ENCODE peak calls at places on chromosomes 13 and 19, in five cellular contexts. F is Panc1, Q is left ventricle myocardium inferior, W is uterus, H is pancreas. R is an unnamed sample.

GRCh38 chr13:30581582-30581981 is 36.1 kb upstream of the USPL1 start:
- DNase-seq in F (no peak), Q (no peak), W (no peak), H (no peak), R (no peak)

GRCh38 chr13:113863511-113864302 is at the start of gene GAS6:
- DNase-seq in F (no peak), Q (peak; percentile 82), W (peak; percentile 67), H (peak; percentile 85), R (no peak)

GRCh38 chr13:86946734-86947133 is 724.4 kb upstream of the SLITRK5 start:
- DNase-seq in F (no peak), Q (no peak), W (no peak), H (no peak), R (no peak)

GRCh38 chr13:36038785-36039415 is 92.3 kb downstream of the DCLK1 start:
- DNase-seq in F (no peak), Q (no peak), W (no peak), H (no peak), R (no peak)

GRCh38 chr19:37594982-37595382 is 306 bp downstream of the ZNF540 start:
- DNase-seq in F (no peak), Q (peak; percentile 66), W (peak; percentile 57), H (peak; percentile 70), R (peak; percentile 58)

GRCh38 chr13:30103161-30103858 is 204.0 kb downstream of the KATNAL1 start:
- DNase-seq in F (no peak), Q (no peak), W (no peak), H (no peak), R (no peak)

GRCh38 chr13:60267498-60268202 is 103.9 kb upstream of the DIAPH3 start:
- DNase-seq in F (no peak), Q (no peak), W (no peak), H (peak; percentile 66), R (no peak)

GRCh38 chr13:80923907-80924306 is 583.0 kb upstream of the SPRY2 start:
- DNase-seq in F (no peak), Q (no peak), W (no peak), H (no peak), R (no peak)

GRCh38 chr19:16449330-16449961 is 22.3 kb downstream of the EPS15L1 start:
- DNase-seq in F (no peak), Q (no peak), W (no peak), H (no peak), R (no peak)

GRCh38 chr13:107562222-107562621 is 653.1 kb downstream of the LIG4 start:
- DNase-seq in F (no peak), Q (no peak), W (no peak), H (no peak), R (no peak)

GRCh38 chr19:2866495-2867024 is 575 bp upstream of the ZNF556 start:
- DNase-seq in F (no peak), Q (no peak), W (no peak), H (no peak), R (no peak)

GRCh38 chr13:102825921-102826706 is 19.7 kb upstream of the ERCC5 start:
- DNase-seq in F (no peak), Q (no peak), W (no peak), H (no peak), R (peak; percentile 59)

GRCh38 chr19:1420590-1420989 is 13.2 kb downstream of the DAZAP1 start:
- DNase-seq in F (no peak), Q (no peak), W (no peak), H (no peak), R (no peak)

GRCh38 chr13:45879666-45880065 is 28.1 kb upstream of the SIAH3 start:
- DNase-seq in F (no peak), Q (peak; percentile 65), W (peak; percentile 28), H (no peak), R (no peak)

GRCh38 chr19:35116085-35116801 is 620 bp downstream of the FXYD3 start:
- DNase-seq in F (no peak), Q (no peak), W (no peak), H (no peak), R (no peak)
- H3K27ac ChIP-seq in F (no peak overlapping the region), Q (peak overlapping the region; percentile 51), W (no peak overlapping the region), H (no peak overlapping the region), R (peak overlapping the region; percentile 90)

DNA sequence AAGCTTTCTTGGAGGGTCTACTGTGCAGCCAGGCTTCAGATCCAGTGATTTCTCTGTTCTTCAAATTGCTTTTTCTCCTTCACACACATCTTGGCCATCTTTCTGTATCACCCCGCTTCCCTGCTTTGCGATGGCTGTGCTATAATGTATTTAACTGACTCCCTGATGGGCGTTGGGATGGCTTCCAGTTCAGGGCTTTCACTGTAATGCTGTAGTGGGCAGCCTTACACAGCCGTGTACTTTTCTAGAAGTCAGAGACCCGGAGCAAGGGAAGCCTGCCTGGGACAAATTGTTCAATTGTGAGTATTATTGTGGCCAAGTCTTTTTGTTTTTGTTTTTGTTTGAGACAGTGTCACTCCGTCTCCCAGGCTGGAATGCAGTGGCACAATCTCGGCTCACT is 19.4 kb upstream of the PAK4 start:
- DNase-seq in F (no peak), Q (no peak), W (no peak), H (no peak), R (no peak)
- H3K27ac ChIP-seq in F (no peak overlapping the region), Q (no peak overlapping the region), W (no peak overlapping the region), H (no peak overlapping the region), R (no peak overlapping the region)

DNA sequence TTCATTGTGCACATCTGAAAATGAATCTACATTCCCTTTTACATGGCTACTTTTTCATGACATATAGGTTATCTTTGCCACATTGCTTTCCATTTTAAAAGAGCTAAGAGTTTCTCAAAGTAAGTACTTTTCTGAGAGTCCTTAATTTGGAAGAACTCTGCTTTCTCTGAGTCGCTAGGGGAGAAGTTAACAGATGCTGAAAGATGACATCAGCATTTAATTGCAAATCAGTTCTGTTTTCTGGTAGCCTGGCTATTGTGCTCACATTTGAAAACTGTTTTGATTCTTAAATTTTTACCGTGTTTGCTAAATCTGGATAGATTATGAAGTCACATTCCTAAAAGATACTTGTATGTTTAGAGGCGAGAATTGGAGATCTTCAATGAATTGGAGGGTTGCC is 107.7 kb upstream of the C1QTNF9B start:
- DNase-seq in F (no peak), Q (no peak), W (no peak), H (no peak), R (no peak)
- H3K27ac ChIP-seq in F (no peak overlapping the region), Q (no peak overlapping the region), W (no peak overlapping the region), H (no peak overlapping the region), R (no peak overlapping the region)

GRCh38 chr19:20072936-20073335 is 4.9 kb upstream of the ZNF90 start:
- DNase-seq in F (no peak), Q (no peak), W (no peak), H (no peak), R (no peak)

GRCh38 chr19:20077791-20078463 is at the start of gene ZNF90:
- DNase-seq in F (peak; percentile 83), Q (peak; percentile 92), W (peak; percentile 98), H (peak; percentile 91), R (peak; percentile 90)

GRCh38 chr19:20079487-20079886 is 1.7 kb downstream of the ZNF90 start:
- DNase-seq in F (no peak), Q (no peak), W (no peak), H (no peak), R (no peak)

GRCh38 chr19:20078696-20079095 is 896 bp downstream of the ZNF90 start:
- DNase-seq in F (no peak), Q (peak; percentile 18), W (peak; percentile 39), H (peak; percentile 60), R (no peak)
- H3K27ac ChIP-seq in F (peak overlapping the region; percentile 49), Q (no peak overlapping the region), W (peak overlapping the region; percentile 52), H (no peak overlapping the region), R (peak overlapping the region; percentile 56)

GRCh38 chr13:51588406-51588949 is 4.2 kb downstream of the WDFY2 start:
- DNase-seq in F (no peak), Q (no peak), W (no peak), H (no peak), R (no peak)
- H3K27ac ChIP-seq in F (peak overlapping the region; percentile 65), Q (peak overlapping the region; percentile 69), W (no peak overlapping the region), H (no peak overlapping the region), R (peak overlapping the region; percentile 98)

GRCh38 chr19:14525729-14526128 is 3.7 kb upstream of the TECR start:
- DNase-seq in F (no peak), Q (no peak), W (no peak), H (no peak), R (peak; percentile 97)
- H3K27ac ChIP-seq in F (peak overlapping the region; percentile 76), Q (no peak overlapping the region), W (no peak overlapping the region), H (no peak overlapping the region), R (peak overlapping the region; percentile 99)

GRCh38 chr13:110326263-110326904 is 19.3 kb downstream of the COL4A2 start:
- DNase-seq in F (no peak), Q (no peak), W (no peak), H (no peak), R (no peak)
- H3K27ac ChIP-seq in F (no peak overlapping the region), Q (peak overlapping the region; percentile 74), W (peak overlapping the region; percentile 25), H (no peak overlapping the region), R (no peak overlapping the region)

DNA sequence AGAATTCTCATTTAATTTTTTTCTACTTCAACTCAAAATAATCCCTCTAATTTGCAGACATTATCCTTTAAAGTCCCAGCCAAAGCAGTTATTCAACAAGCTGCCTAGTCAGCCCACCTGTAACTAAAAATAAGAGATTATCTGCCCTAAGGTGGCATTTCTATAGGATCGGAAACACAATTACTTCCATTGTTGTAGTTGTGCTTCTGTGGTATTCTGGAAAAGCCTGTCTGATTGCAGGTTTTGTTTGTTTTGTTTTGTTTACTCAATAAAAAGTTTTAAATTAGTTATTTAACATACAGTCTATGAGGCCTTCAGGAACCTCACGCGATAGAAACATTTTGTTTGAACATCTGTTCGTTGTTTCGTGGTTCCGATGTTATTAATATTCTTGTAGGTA is 101.0 kb downstream of the ZIC5 start:
- DNase-seq in F (no peak), Q (no peak), W (no peak), H (no peak), R (no peak)
- H3K27ac ChIP-seq in F (no peak overlapping the region), Q (no peak overlapping the region), W (no peak overlapping the region), H (no peak overlapping the region), R (no peak overlapping the region)